ENCODE peak calls at places on chromosomes 11 and 22, in ten cellular contexts. B is nucleus accumbens, T is activated T-cell treated with anti-CD3 and anti-CD28 coated beads for 1 hour, G is neuronal stem cell, O is D341Med, D is GM12865, L is GM03348, E is occipital lobe, V is anterior cingulate cortex, N is PC-3. W is an unnamed sample.

GRCh38 chr11:73177380-73178091 is 35.4 kb upstream of the FCHSD2 start:
- DNase-seq in O (no peak), N (peak), G (no peak), T (no peak), B (no peak), L (peak), E (no peak), D (no peak), V (peak), W (no peak)

GRCh38 chr22:49788492-49788891 is 39.2 kb downstream of the BRD1 start:
- DNase-seq in B (no peak), V (no peak), G (no peak), T (no peak), L (peak), N (no peak), E (no peak), O (no peak), D (no peak), W (no peak)

GRCh38 chr11:114153224-114153623 is 93.7 kb downstream of the ZBTB16 start:
- DNase-seq in N (no peak), B (no peak), T (no peak), E (no peak), O (no peak), G (no peak), L (no peak), D (no peak), V (no peak), W (no peak)

GRCh38 chr22:46100401-46101105 is 49.8 kb upstream of the PPARA start:
- DNase-seq in B (no peak), D (no peak), V (no peak), N (no peak), T (no peak), L (no peak), E (no peak), O (no peak), G (no peak), W (no peak)

GRCh38 chr11:112817376-112817775 is 143.8 kb upstream of the NCAM1 start:
- DNase-seq in V (no peak), N (no peak), G (no peak), O (no peak), D (no peak), B (no peak), T (no peak), L (no peak), E (no peak), W (peak)

GRCh38 chr11:100576044-100577021 is 110.8 kb upstream of the ARHGAP42 start:
- DNase-seq in D (peak), T (no peak), O (peak), L (peak), N (peak), B (no peak), E (no peak), G (peak), V (peak), W (peak)

GRCh38 chr11:12897390-12897789 is 111.7 kb upstream of the RASSF10 start:
- DNase-seq in V (no peak), L (no peak), N (no peak), G (no peak), O (no peak), T (no peak), B (no peak), D (no peak), E (no peak), W (no peak)

GRCh38 chr11:92225206-92225562 is 566 bp downstream of the FAT3 start:
- DNase-seq in B (no peak), G (peak), N (no peak), D (no peak), T (no peak), O (no peak), V (no peak), L (no peak), E (no peak), W (peak)

GRCh38 chr11:75639752-75640151 is 29.1 kb downstream of the MAP6 start:
- DNase-seq in L (peak), E (peak), N (no peak), G (no peak), T (no peak), B (peak), V (peak), D (peak), O (peak), W (peak)

GRCh38 chr22:46432164-46433068 is 96.9 kb downstream of the TRMU start:
- DNase-seq in G (no peak), E (no peak), O (no peak), N (no peak), D (peak), B (no peak), L (no peak), V (no peak), T (peak), W (no peak)

GRCh38 chr11:12216542-12217422 is 106.4 kb downstream of the MICAL2 start:
- DNase-seq in L (no peak), B (no peak), D (no peak), N (no peak), T (no peak), G (no peak), E (no peak), V (peak), O (no peak), W (no peak)

GRCh38 chr11:35148163-35148562 is 9.2 kb downstream of the CD44 start:
- DNase-seq in O (no peak), D (no peak), N (no peak), L (no peak), V (no peak), E (no peak), G (no peak), B (no peak), T (no peak), W (no peak)

GRCh38 chr11:130979386-130979972 is 63.2 kb upstream of the SNX19 start:
- DNase-seq in D (peak), N (peak), G (no peak), L (peak), B (no peak), O (peak), E (no peak), T (no peak), V (no peak), W (peak)

GRCh38 chr11:40722179-40722795 is 737.2 kb downstream of the LRRC4C start:
- DNase-seq in L (peak), E (no peak), O (no peak), B (no peak), D (peak), N (peak), T (no peak), G (peak), V (no peak), W (peak)

GRCh38 chr11:126930100-126930841 is 70.3 kb downstream of the KIRREL3 start:
- DNase-seq in G (no peak), V (no peak), N (no peak), O (no peak), T (no peak), E (no peak), B (no peak), D (no peak), L (no peak), W (no peak)

GRCh38 chr22:38751422-38752346 is 4.1 kb downstream of the SUN2 start:
- DNase-seq in T (peak), B (no peak), V (no peak), O (no peak), L (no peak), E (peak), N (no peak), G (no peak), D (peak), W (no peak)

GRCh38 chr22:30822216-30823014 is 127.7 kb downstream of the OSBP2 start:
- DNase-seq in V (peak), B (no peak), G (no peak), E (no peak), L (peak), D (no peak), T (no peak), N (no peak), O (peak), W (peak)

GRCh38 chr11:105000797-105001196 is 22.2 kb downstream of the CASP5 start:
- DNase-seq in B (no peak), N (no peak), L (no peak), G (no peak), O (peak), T (peak), V (no peak), D (peak), E (no peak), W (peak)

GRCh38 chr11:2804701-2805387 is 80.7 kb downstream of the CDKN1C start:
- DNase-seq in O (no peak), G (no peak), T (no peak), B (no peak), D (no peak), E (no peak), N (no peak), L (no peak), V (no peak), W (peak)

GRCh38 chr11:65057526-65057925 is 827 bp downstream of the NAALADL1 start:
- DNase-seq in D (no peak), B (no peak), L (no peak), O (no peak), T (no peak), G (no peak), E (no peak), V (no peak), N (no peak), W (no peak)

GRCh38 chr11:69200331-69201047 is 44.8 kb downstream of the SMIM38 start:
- DNase-seq in D (no peak), V (no peak), O (no peak), L (no peak), N (no peak), E (no peak), G (peak), B (no peak), T (no peak), W (peak)

GRCh38 chr11:47083913-47084312 is 92.8 kb downstream of the ARFGAP2 start:
- DNase-seq in G (no peak), N (peak), E (no peak), D (no peak), V (no peak), B (no peak), T (no peak), L (peak), O (no peak), W (no peak)

W was measured in neural progenitor cell.